ENCODE peak calls at places on chromosomes 6 and 20, in ten cellular contexts. One of them, this sample, is unnamed.

GRCh38 chr6:138795809-138796469 is at the start of gene ECT2L:
- DNase-seq in AG09309: no peak
- DNase-seq in suprapubic skin: peak; percentile 91
- DNase-seq in epithelial cell of esophagus: peak; percentile 76
- DNase-seq in GM12865: no peak
- DNase-seq in astrocyte of the spinal cord: peak; percentile 64
- DNase-seq in Panc1: no peak
- DNase-seq in pancreas: peak; percentile 42
- DNase-seq in astrocyte: peak; percentile 47
- DNase-seq in cardiac muscle cell: peak; percentile 35
- DNase-seq in this sample: peak; percentile 43

GRCh38 chr20:57389695-57390603 is 1.2 kb upstream of the RBM38 start:
- DNase-seq in cardiac muscle cell: no peak
- DNase-seq in astrocyte: no peak
- DNase-seq in epithelial cell of esophagus: no peak
- DNase-seq in GM12865: peak; percentile 83
- DNase-seq in pancreas: peak; percentile 52
- DNase-seq in Panc1: no peak
- DNase-seq in AG09309: no peak
- DNase-seq in suprapubic skin: no peak
- DNase-seq in astrocyte of the spinal cord: no peak
- DNase-seq in this sample: no peak

GRCh38 chr6:108651781-108652227 is 91.1 kb downstream of the FOXO3 start:
- DNase-seq in astrocyte: peak; percentile 92
- DNase-seq in astrocyte of the spinal cord: peak; percentile 80
- DNase-seq in cardiac muscle cell: no peak
- DNase-seq in suprapubic skin: no peak
- DNase-seq in pancreas: peak; percentile 36
- DNase-seq in Panc1: no peak
- DNase-seq in epithelial cell of esophagus: peak; percentile 42
- DNase-seq in AG09309: peak; percentile 88
- DNase-seq in GM12865: no peak
- DNase-seq in this sample: peak; percentile 94

GRCh38 chr6:119449253-119450156 is 99.9 kb upstream of the MAN1A1 start:
- DNase-seq in astrocyte of the spinal cord: no peak
- DNase-seq in suprapubic skin: no peak
- DNase-seq in Panc1: no peak
- DNase-seq in astrocyte: no peak
- DNase-seq in pancreas: no peak
- DNase-seq in epithelial cell of esophagus: no peak
- DNase-seq in GM12865: no peak
- DNase-seq in cardiac muscle cell: no peak
- DNase-seq in AG09309: no peak
- DNase-seq in this sample: no peak

GRCh38 chr6:88532241-88532860 is 366.2 kb upstream of the CNR1 start:
- DNase-seq in AG09309: no peak
- DNase-seq in cardiac muscle cell: no peak
- DNase-seq in GM12865: no peak
- DNase-seq in Panc1: no peak
- DNase-seq in astrocyte: no peak
- DNase-seq in pancreas: no peak
- DNase-seq in astrocyte of the spinal cord: no peak
- DNase-seq in suprapubic skin: no peak
- DNase-seq in epithelial cell of esophagus: no peak
- DNase-seq in this sample: no peak

GRCh38 chr6:168420084-168420483 is 20.9 kb upstream of the SMOC2 start:
- DNase-seq in cardiac muscle cell: no peak
- DNase-seq in pancreas: no peak
- DNase-seq in GM12865: no peak
- DNase-seq in astrocyte: no peak
- DNase-seq in epithelial cell of esophagus: no peak
- DNase-seq in AG09309: no peak
- DNase-seq in Panc1: no peak
- DNase-seq in astrocyte of the spinal cord: no peak
- DNase-seq in suprapubic skin: peak; percentile 73
- DNase-seq in this sample: no peak

GRCh38 chr6:24283043-24283985 is 74.5 kb downstream of the DCDC2 start:
- DNase-seq in cardiac muscle cell: peak; percentile 91
- DNase-seq in astrocyte of the spinal cord: peak; percentile 85
- DNase-seq in pancreas: peak; percentile 77
- DNase-seq in suprapubic skin: no peak
- DNase-seq in Panc1: peak; percentile 67
- DNase-seq in GM12865: peak; percentile 81
- DNase-seq in astrocyte: peak; percentile 75
- DNase-seq in epithelial cell of esophagus: peak; percentile 83
- DNase-seq in AG09309: peak; percentile 38
- DNase-seq in this sample: peak; percentile 57

GRCh38 chr20:6169251-6169650 is 46.4 kb upstream of the FERMT1 start:
- DNase-seq in cardiac muscle cell: no peak
- DNase-seq in AG09309: no peak
- DNase-seq in pancreas: no peak
- DNase-seq in suprapubic skin: no peak
- DNase-seq in Panc1: no peak
- DNase-seq in astrocyte: peak; percentile 3
- DNase-seq in astrocyte of the spinal cord: peak; percentile 1
- DNase-seq in epithelial cell of esophagus: peak; percentile 52
- DNase-seq in GM12865: no peak
- DNase-seq in this sample: peak; percentile 18

GRCh38 chr6:40285535-40285934 is 301.6 kb downstream of the LRFN2 start:
- DNase-seq in GM12865: no peak
- DNase-seq in AG09309: no peak
- DNase-seq in cardiac muscle cell: no peak
- DNase-seq in Panc1: no peak
- DNase-seq in astrocyte of the spinal cord: no peak
- DNase-seq in epithelial cell of esophagus: no peak
- DNase-seq in astrocyte: no peak
- DNase-seq in suprapubic skin: no peak
- DNase-seq in pancreas: no peak
- DNase-seq in this sample: no peak
- H3K4me3 ChIP-seq in GM12865: no peak overlapping the region
- H3K4me3 ChIP-seq in AG09309: no peak overlapping the region
- H3K4me3 ChIP-seq in cardiac muscle cell: no peak overlapping the region
- H3K4me3 ChIP-seq in Panc1: no peak overlapping the region
- H3K4me3 ChIP-seq in astrocyte of the spinal cord: no peak overlapping the region
- H3K4me3 ChIP-seq in epithelial cell of esophagus: no peak overlapping the region
- H3K4me3 ChIP-seq in astrocyte: no peak overlapping the region
- H3K4me3 ChIP-seq in suprapubic skin: no peak overlapping the region
- H3K4me3 ChIP-seq in pancreas: no peak overlapping the region
- H3K4me3 ChIP-seq in this sample: no peak overlapping the region

DNA sequence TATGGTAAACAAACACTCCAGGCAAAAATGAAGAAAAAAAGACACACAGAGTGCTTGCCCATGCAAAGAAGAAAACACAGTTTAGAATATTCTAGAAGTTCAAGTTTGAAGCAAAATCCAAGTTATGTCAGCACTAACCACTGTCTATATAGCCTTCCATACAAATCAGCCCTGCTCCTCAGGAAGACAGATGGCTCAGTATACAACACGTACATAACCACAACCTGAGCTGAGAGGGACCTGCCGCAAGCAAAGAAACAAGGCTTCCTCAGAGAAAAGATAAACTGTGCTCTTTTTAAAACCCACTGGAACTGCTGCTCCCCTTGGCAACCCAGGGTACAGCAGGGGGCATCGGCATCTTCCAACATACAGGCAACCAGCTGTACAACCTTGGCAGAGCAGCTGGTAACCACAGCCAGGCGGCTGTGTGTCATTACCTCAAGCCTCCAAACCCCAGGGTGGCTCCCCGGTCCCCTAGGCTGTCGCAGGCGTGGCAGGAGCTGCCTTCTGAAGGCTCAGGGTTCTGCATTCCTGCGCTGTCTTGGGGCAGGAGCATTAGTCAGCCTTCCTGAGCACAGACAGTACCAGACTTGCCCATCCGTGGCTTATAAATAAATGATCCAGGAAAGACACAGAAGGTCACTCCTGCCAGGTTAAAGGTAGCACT is 249.5 kb downstream of the ADGRG6 start:
- DNase-seq in epithelial cell of esophagus: peak; percentile 82
- DNase-seq in Panc1: no peak
- DNase-seq in pancreas: no peak
- DNase-seq in GM12865: no peak
- DNase-seq in suprapubic skin: no peak
- DNase-seq in astrocyte of the spinal cord: peak; percentile 17
- DNase-seq in cardiac muscle cell: no peak
- DNase-seq in astrocyte: peak; percentile 11
- DNase-seq in AG09309: no peak
- DNase-seq in this sample: peak; percentile 23
- H3K4me3 ChIP-seq in epithelial cell of esophagus: no peak overlapping the region
- H3K4me3 ChIP-seq in Panc1: no peak overlapping the region
- H3K4me3 ChIP-seq in pancreas: no peak overlapping the region
- H3K4me3 ChIP-seq in GM12865: no peak overlapping the region
- H3K4me3 ChIP-seq in suprapubic skin: no peak overlapping the region
- H3K4me3 ChIP-seq in astrocyte of the spinal cord: no peak overlapping the region
- H3K4me3 ChIP-seq in cardiac muscle cell: no peak overlapping the region
- H3K4me3 ChIP-seq in astrocyte: no peak overlapping the region
- H3K4me3 ChIP-seq in AG09309: no peak overlapping the region
- H3K4me3 ChIP-seq in this sample: no peak overlapping the region

DNA sequence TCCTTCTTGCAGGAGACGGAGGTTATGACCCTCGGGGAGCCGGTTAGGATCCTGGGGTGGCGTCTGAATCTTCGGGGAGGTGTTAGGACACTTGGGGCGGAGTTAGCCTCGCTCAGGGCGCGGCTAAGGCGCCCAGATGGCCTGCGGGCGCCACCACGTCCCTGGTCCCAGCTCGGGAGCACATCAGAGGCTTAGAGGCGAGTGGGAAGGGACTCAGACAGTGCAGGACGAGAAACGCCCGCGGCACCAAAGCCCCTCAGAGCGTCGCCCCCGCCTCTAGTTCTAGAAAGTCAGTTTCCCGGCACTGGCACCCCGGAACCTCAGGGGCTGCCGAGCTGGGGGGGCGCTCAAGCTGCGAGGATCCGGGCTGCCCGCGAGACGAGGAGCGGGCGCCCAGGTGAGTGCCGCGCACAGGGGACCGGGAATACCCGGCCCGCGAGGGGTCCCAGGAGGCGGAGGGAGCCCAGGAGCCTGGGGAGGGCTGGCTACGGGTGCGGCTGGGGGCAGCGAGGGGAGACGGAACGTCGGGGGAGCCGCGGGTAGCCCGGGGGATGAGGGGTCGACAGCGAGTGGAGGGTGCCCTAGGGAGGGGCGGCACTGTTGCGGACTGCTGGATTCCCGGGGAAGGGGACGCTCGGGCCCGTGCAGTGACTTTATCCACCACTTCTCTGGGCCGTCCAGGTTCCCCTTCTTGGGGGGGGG is at the start of gene HCK:
- DNase-seq in suprapubic skin: no peak
- DNase-seq in AG09309: no peak
- DNase-seq in pancreas: no peak
- DNase-seq in Panc1: no peak
- DNase-seq in epithelial cell of esophagus: no peak
- DNase-seq in astrocyte: no peak
- DNase-seq in GM12865: peak; percentile 50
- DNase-seq in astrocyte of the spinal cord: no peak
- DNase-seq in cardiac muscle cell: peak; percentile 21
- DNase-seq in this sample: no peak
- H3K4me3 ChIP-seq in suprapubic skin: peak within 1 kb of the TSS; percentile 47
- H3K4me3 ChIP-seq in AG09309: no peak within 1 kb of the TSS
- H3K4me3 ChIP-seq in pancreas: peak within 1 kb of the TSS; percentile 38
- H3K4me3 ChIP-seq in Panc1: peak within 1 kb of the TSS; percentile 38
- H3K4me3 ChIP-seq in epithelial cell of esophagus: no peak within 1 kb of the TSS
- H3K4me3 ChIP-seq in astrocyte: no peak within 1 kb of the TSS
- H3K4me3 ChIP-seq in GM12865: peak within 1 kb of the TSS; percentile 62
- H3K4me3 ChIP-seq in astrocyte of the spinal cord: no peak within 1 kb of the TSS
- H3K4me3 ChIP-seq in cardiac muscle cell: peak within 1 kb of the TSS; percentile 30
- H3K4me3 ChIP-seq in this sample: no peak within 1 kb of the TSS

GRCh38 chr6:42106663-42107023 is 35.8 kb downstream of the C6orf132 start:
- DNase-seq in epithelial cell of esophagus: no peak
- DNase-seq in suprapubic skin: no peak
- DNase-seq in astrocyte of the spinal cord: no peak
- DNase-seq in cardiac muscle cell: no peak
- DNase-seq in pancreas: no peak
- DNase-seq in astrocyte: no peak
- DNase-seq in AG09309: no peak
- DNase-seq in Panc1: no peak
- DNase-seq in GM12865: no peak
- DNase-seq in this sample: no peak

GRCh38 chr6:42105714-42106662 is 36.4 kb downstream of the C6orf132 start:
- DNase-seq in astrocyte of the spinal cord: no peak
- DNase-seq in astrocyte: no peak
- DNase-seq in pancreas: no peak
- DNase-seq in epithelial cell of esophagus: no peak
- DNase-seq in cardiac muscle cell: peak; percentile 53
- DNase-seq in GM12865: no peak
- DNase-seq in suprapubic skin: no peak
- DNase-seq in Panc1: no peak
- DNase-seq in AG09309: no peak
- DNase-seq in this sample: no peak

GRCh38 chr6:42103753-42104094 is 38.7 kb downstream of the C6orf132 start:
- DNase-seq in suprapubic skin: no peak
- DNase-seq in astrocyte: no peak
- DNase-seq in astrocyte of the spinal cord: no peak
- DNase-seq in pancreas: no peak
- DNase-seq in cardiac muscle cell: no peak
- DNase-seq in epithelial cell of esophagus: no peak
- DNase-seq in GM12865: no peak
- DNase-seq in AG09309: no peak
- DNase-seq in Panc1: no peak
- DNase-seq in this sample: no peak

GRCh38 chr6:42104095-42104806 is 38.2 kb downstream of the C6orf132 start:
- DNase-seq in GM12865: peak; percentile 79
- DNase-seq in pancreas: no peak
- DNase-seq in cardiac muscle cell: peak; percentile 84
- DNase-seq in AG09309: no peak
- DNase-seq in astrocyte of the spinal cord: peak; percentile 51
- DNase-seq in epithelial cell of esophagus: no peak
- DNase-seq in Panc1: no peak
- DNase-seq in suprapubic skin: no peak
- DNase-seq in astrocyte: no peak
- DNase-seq in this sample: peak; percentile 37

DNA sequence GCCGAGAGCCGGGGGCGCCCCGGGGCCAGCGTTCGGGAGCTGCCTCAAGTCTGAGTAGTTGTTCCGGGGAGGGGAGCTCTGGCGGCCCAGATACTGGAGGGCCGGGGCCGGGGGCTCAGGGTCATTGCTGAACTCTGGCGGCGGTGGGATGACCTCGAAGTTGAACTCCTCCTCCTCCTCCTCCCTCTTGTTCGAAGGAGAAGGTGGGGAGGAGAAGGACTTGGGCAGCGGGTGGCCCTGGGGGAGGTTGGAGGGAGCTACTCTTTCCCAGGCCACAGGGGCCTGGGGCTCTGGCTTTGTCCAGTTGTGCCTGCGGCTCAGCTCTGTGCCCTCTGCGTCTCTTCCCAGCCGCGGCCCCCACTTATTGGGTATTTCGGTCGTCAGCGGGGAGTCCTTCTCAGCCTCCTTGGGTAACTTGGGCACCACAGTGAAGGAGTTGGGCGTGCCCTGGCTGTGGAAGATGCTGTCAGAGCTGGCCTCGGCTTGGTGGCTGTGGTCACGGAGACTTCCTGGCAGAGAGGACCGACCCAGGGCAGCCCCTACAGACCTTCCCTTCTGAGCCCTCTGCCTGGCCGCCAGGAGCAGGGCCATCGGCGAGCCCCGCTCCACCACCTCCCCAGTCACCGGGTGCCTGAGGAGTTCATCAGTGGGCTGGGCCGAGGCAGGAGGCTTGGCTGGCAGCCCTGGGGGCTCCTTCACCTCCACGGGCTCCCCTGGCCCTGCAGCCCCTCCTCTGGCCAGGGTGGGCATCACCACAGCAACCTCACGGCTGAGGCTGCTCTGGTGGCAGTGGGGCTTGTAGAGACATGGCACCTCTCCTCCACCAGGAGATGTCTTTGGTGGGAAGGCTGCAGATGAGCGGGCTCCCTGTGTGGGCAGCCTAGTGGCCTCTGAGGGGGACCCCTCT is 37.4 kb downstream of the C6orf132 start:
- DNase-seq in suprapubic skin: no peak
- DNase-seq in cardiac muscle cell: no peak
- DNase-seq in epithelial cell of esophagus: no peak
- DNase-seq in AG09309: no peak
- DNase-seq in pancreas: no peak
- DNase-seq in astrocyte of the spinal cord: no peak
- DNase-seq in astrocyte: no peak
- DNase-seq in GM12865: no peak
- DNase-seq in Panc1: no peak
- DNase-seq in this sample: no peak
- H3K4me3 ChIP-seq in suprapubic skin: peak overlapping the region; percentile 45
- H3K4me3 ChIP-seq in cardiac muscle cell: no peak overlapping the region
- H3K4me3 ChIP-seq in epithelial cell of esophagus: no peak overlapping the region
- H3K4me3 ChIP-seq in AG09309: no peak overlapping the region
- H3K4me3 ChIP-seq in pancreas: peak overlapping the region; percentile 34
- H3K4me3 ChIP-seq in astrocyte of the spinal cord: no peak overlapping the region
- H3K4me3 ChIP-seq in astrocyte: no peak overlapping the region
- H3K4me3 ChIP-seq in GM12865: peak overlapping the region; percentile 53
- H3K4me3 ChIP-seq in Panc1: no peak overlapping the region
- H3K4me3 ChIP-seq in this sample: no peak overlapping the region

This sample was measured in AG10803.